ENCODE peak calls at places on chromosome 14, in nine cellular contexts. One of them, this sample, is unnamed.

GRCh38 chr14:36091096-36091495 is 85.4 kb downstream of the PTCSC3 start:
- DNase-seq in uterus: no peak
- DNase-seq in IMR-90: peak
- DNase-seq in psoas muscle: no peak
- DNase-seq in body of pancreas: peak
- DNase-seq in esophagus muscularis mucosa: no peak
- DNase-seq in ovary: no peak
- DNase-seq in pancreas: peak
- DNase-seq in breast epithelium: no peak
- DNase-seq in this sample: no peak

GRCh38 chr14:19771895-19772430 is 1.3 kb upstream of the OR4M1 start:
- DNase-seq in uterus: no peak
- DNase-seq in IMR-90: no peak
- DNase-seq in psoas muscle: no peak
- DNase-seq in body of pancreas: no peak
- DNase-seq in esophagus muscularis mucosa: no peak
- DNase-seq in ovary: no peak
- DNase-seq in pancreas: no peak
- DNase-seq in breast epithelium: no peak
- DNase-seq in this sample: no peak

GRCh38 chr14:40601063-40601462 is 1005.6 kb upstream of the LRFN5 start:
- DNase-seq in uterus: no peak
- DNase-seq in IMR-90: no peak
- DNase-seq in psoas muscle: no peak
- DNase-seq in body of pancreas: no peak
- DNase-seq in esophagus muscularis mucosa: no peak
- DNase-seq in ovary: no peak
- DNase-seq in pancreas: no peak
- DNase-seq in breast epithelium: no peak
- DNase-seq in this sample: no peak

GRCh38 chr14:103216399-103216798 is 93.1 kb downstream of the TNFAIP2 start:
- DNase-seq in uterus: no peak
- DNase-seq in IMR-90: no peak
- DNase-seq in psoas muscle: no peak
- DNase-seq in body of pancreas: no peak
- DNase-seq in esophagus muscularis mucosa: no peak
- DNase-seq in ovary: no peak
- DNase-seq in pancreas: no peak
- DNase-seq in breast epithelium: no peak
- DNase-seq in this sample: no peak

GRCh38 chr14:64772394-64772950 is 68.2 kb downstream of the PLEKHG3 start:
- DNase-seq in uterus: no peak
- DNase-seq in IMR-90: no peak
- DNase-seq in psoas muscle: no peak
- DNase-seq in body of pancreas: no peak
- DNase-seq in esophagus muscularis mucosa: no peak
- DNase-seq in ovary: no peak
- DNase-seq in pancreas: no peak
- DNase-seq in breast epithelium: no peak
- DNase-seq in this sample: no peak

GRCh38 chr14:97779140-97779539 is 982.0 kb downstream of the VRK1 start:
- DNase-seq in uterus: no peak
- DNase-seq in IMR-90: no peak
- DNase-seq in psoas muscle: no peak
- DNase-seq in body of pancreas: no peak
- DNase-seq in esophagus muscularis mucosa: no peak
- DNase-seq in ovary: no peak
- DNase-seq in pancreas: no peak
- DNase-seq in breast epithelium: no peak
- DNase-seq in this sample: no peak

GRCh38 chr14:66009104-66009503 is 477.1 kb upstream of the CCDC196 start:
- DNase-seq in uterus: no peak
- DNase-seq in IMR-90: peak
- DNase-seq in psoas muscle: no peak
- DNase-seq in body of pancreas: no peak
- DNase-seq in esophagus muscularis mucosa: no peak
- DNase-seq in ovary: no peak
- DNase-seq in pancreas: no peak
- DNase-seq in breast epithelium: no peak
- DNase-seq in this sample: no peak

GRCh38 chr14:76926521-76927251 is 100.5 kb downstream of the LRRC74A start:
- DNase-seq in uterus: peak
- DNase-seq in IMR-90: peak
- DNase-seq in psoas muscle: no peak
- DNase-seq in body of pancreas: no peak
- DNase-seq in esophagus muscularis mucosa: no peak
- DNase-seq in ovary: peak
- DNase-seq in pancreas: no peak
- DNase-seq in breast epithelium: no peak
- DNase-seq in this sample: peak

GRCh38 chr14:22613091-22613695 is 15.1 kb downstream of the ABHD4 start:
- DNase-seq in uterus: no peak
- DNase-seq in IMR-90: no peak
- DNase-seq in psoas muscle: no peak
- DNase-seq in body of pancreas: no peak
- DNase-seq in esophagus muscularis mucosa: no peak
- DNase-seq in ovary: no peak
- DNase-seq in pancreas: no peak
- DNase-seq in breast epithelium: no peak
- DNase-seq in this sample: no peak
- TF ChIP-seq CTCF in uterus: no peak
- TF ChIP-seq CTCF in IMR-90: peak
- TF ChIP-seq CTCF in psoas muscle: no peak
- TF ChIP-seq CTCF in body of pancreas: no peak
- TF ChIP-seq CTCF in esophagus muscularis mucosa: no peak
- TF ChIP-seq CTCF in ovary: no peak
- TF ChIP-seq CTCF in pancreas: no peak
- TF ChIP-seq CTCF in breast epithelium: no peak
- TF ChIP-seq CTCF in this sample: no peak

GRCh38 chr14:105883066-105884005 is 357.0 kb downstream of the TMEM121 start:
- DNase-seq in uterus: peak
- DNase-seq in IMR-90: no peak
- DNase-seq in psoas muscle: peak
- DNase-seq in body of pancreas: peak
- DNase-seq in esophagus muscularis mucosa: no peak
- DNase-seq in ovary: no peak
- DNase-seq in pancreas: no peak
- DNase-seq in breast epithelium: no peak
- DNase-seq in this sample: peak

GRCh38 chr14:105884808-105885281 is 358.5 kb downstream of the TMEM121 start:
- DNase-seq in uterus: peak
- DNase-seq in IMR-90: no peak
- DNase-seq in psoas muscle: no peak
- DNase-seq in body of pancreas: peak
- DNase-seq in esophagus muscularis mucosa: no peak
- DNase-seq in ovary: peak
- DNase-seq in pancreas: no peak
- DNase-seq in breast epithelium: no peak
- DNase-seq in this sample: no peak

GRCh38 chr14:105882626-105883025 is 356.2 kb downstream of the TMEM121 start:
- DNase-seq in uterus: peak
- DNase-seq in IMR-90: no peak
- DNase-seq in psoas muscle: peak
- DNase-seq in body of pancreas: no peak
- DNase-seq in esophagus muscularis mucosa: no peak
- DNase-seq in ovary: peak
- DNase-seq in pancreas: no peak
- DNase-seq in breast epithelium: no peak
- DNase-seq in this sample: peak

GRCh38 chr14:105888151-105888550 is 361.8 kb downstream of the TMEM121 start:
- DNase-seq in uterus: no peak
- DNase-seq in IMR-90: no peak
- DNase-seq in psoas muscle: peak
- DNase-seq in body of pancreas: no peak
- DNase-seq in esophagus muscularis mucosa: no peak
- DNase-seq in ovary: peak
- DNase-seq in pancreas: no peak
- DNase-seq in breast epithelium: no peak
- DNase-seq in this sample: no peak

GRCh38 chr14:105885561-105886320 is 359.4 kb downstream of the TMEM121 start:
- DNase-seq in uterus: peak
- DNase-seq in IMR-90: no peak
- DNase-seq in psoas muscle: peak
- DNase-seq in body of pancreas: peak
- DNase-seq in esophagus muscularis mucosa: no peak
- DNase-seq in ovary: peak
- DNase-seq in pancreas: no peak
- DNase-seq in breast epithelium: no peak
- DNase-seq in this sample: peak
- H3K27ac ChIP-seq in uterus: no peak
- H3K27ac ChIP-seq in IMR-90: no peak
- H3K27ac ChIP-seq in psoas muscle: no peak
- H3K27ac ChIP-seq in body of pancreas: no peak
- H3K27ac ChIP-seq in esophagus muscularis mucosa: no peak
- H3K27ac ChIP-seq in ovary: no peak
- H3K27ac ChIP-seq in pancreas: no peak
- H3K27ac ChIP-seq in breast epithelium: no peak
- H3K27ac ChIP-seq in this sample: no peak

GRCh38 chr14:92037989-92038388 is 1.9 kb downstream of the TRIP11 start:
- DNase-seq in uterus: no peak
- DNase-seq in IMR-90: peak
- DNase-seq in psoas muscle: no peak
- DNase-seq in body of pancreas: no peak
- DNase-seq in esophagus muscularis mucosa: peak
- DNase-seq in ovary: no peak
- DNase-seq in pancreas: no peak
- DNase-seq in breast epithelium: no peak
- DNase-seq in this sample: no peak

GRCh38 chr14:92039073-92039719 is 663 bp downstream of the TRIP11 start:
- DNase-seq in uterus: no peak
- DNase-seq in IMR-90: peak
- DNase-seq in psoas muscle: no peak
- DNase-seq in body of pancreas: no peak
- DNase-seq in esophagus muscularis mucosa: peak
- DNase-seq in ovary: peak
- DNase-seq in pancreas: no peak
- DNase-seq in breast epithelium: peak
- DNase-seq in this sample: no peak

GRCh38 chr14:92040431-92041040 is 677 bp upstream of the TRIP11 start:
- DNase-seq in uterus: no peak
- DNase-seq in IMR-90: peak
- DNase-seq in psoas muscle: no peak
- DNase-seq in body of pancreas: peak
- DNase-seq in esophagus muscularis mucosa: peak
- DNase-seq in ovary: no peak
- DNase-seq in pancreas: peak
- DNase-seq in breast epithelium: no peak
- DNase-seq in this sample: no peak

GRCh38 chr14:92041203-92041602 is 1.3 kb upstream of the TRIP11 start:
- DNase-seq in uterus: no peak
- DNase-seq in IMR-90: no peak
- DNase-seq in psoas muscle: no peak
- DNase-seq in body of pancreas: peak
- DNase-seq in esophagus muscularis mucosa: no peak
- DNase-seq in ovary: no peak
- DNase-seq in pancreas: no peak
- DNase-seq in breast epithelium: no peak
- DNase-seq in this sample: no peak

GRCh38 chr14:92039720-92040430 is at the start of gene TRIP11:
- DNase-seq in uterus: peak
- DNase-seq in IMR-90: peak
- DNase-seq in psoas muscle: peak
- DNase-seq in body of pancreas: peak
- DNase-seq in esophagus muscularis mucosa: peak
- DNase-seq in ovary: peak
- DNase-seq in pancreas: peak
- DNase-seq in breast epithelium: peak
- DNase-seq in this sample: peak
- TF ChIP-seq CTCF in uterus: peak
- TF ChIP-seq CTCF in IMR-90: no peak
- TF ChIP-seq CTCF in psoas muscle: no peak
- TF ChIP-seq CTCF in body of pancreas: peak
- TF ChIP-seq CTCF in esophagus muscularis mucosa: no peak
- TF ChIP-seq CTCF in ovary: no peak
- TF ChIP-seq CTCF in pancreas: no peak
- TF ChIP-seq CTCF in breast epithelium: no peak
- TF ChIP-seq CTCF in this sample: no peak

GRCh38 chr14:68936980-68937379 is 42.1 kb downstream of the ACTN1 start:
- DNase-seq in uterus: no peak
- DNase-seq in IMR-90: no peak
- DNase-seq in psoas muscle: no peak
- DNase-seq in body of pancreas: no peak
- DNase-seq in esophagus muscularis mucosa: no peak
- DNase-seq in ovary: no peak
- DNase-seq in pancreas: no peak
- DNase-seq in breast epithelium: no peak
- DNase-seq in this sample: no peak

GRCh38 chr14:68937790-68938514 is 41.1 kb downstream of the ACTN1 start:
- DNase-seq in uterus: peak
- DNase-seq in IMR-90: no peak
- DNase-seq in psoas muscle: no peak
- DNase-seq in body of pancreas: peak
- DNase-seq in esophagus muscularis mucosa: no peak
- DNase-seq in ovary: no peak
- DNase-seq in pancreas: peak
- DNase-seq in breast epithelium: peak
- DNase-seq in this sample: peak

GRCh38 chr14:68939424-68939892 is 39.6 kb downstream of the ACTN1 start:
- DNase-seq in uterus: no peak
- DNase-seq in IMR-90: no peak
- DNase-seq in psoas muscle: no peak
- DNase-seq in body of pancreas: no peak
- DNase-seq in esophagus muscularis mucosa: no peak
- DNase-seq in ovary: no peak
- DNase-seq in pancreas: no peak
- DNase-seq in breast epithelium: no peak
- DNase-seq in this sample: no peak

GRCh38 chr14:68939893-68940613 is 39.0 kb downstream of the ACTN1 start:
- DNase-seq in uterus: peak
- DNase-seq in IMR-90: peak
- DNase-seq in psoas muscle: peak
- DNase-seq in body of pancreas: peak
- DNase-seq in esophagus muscularis mucosa: no peak
- DNase-seq in ovary: peak
- DNase-seq in pancreas: peak
- DNase-seq in breast epithelium: peak
- DNase-seq in this sample: peak

DNA sequence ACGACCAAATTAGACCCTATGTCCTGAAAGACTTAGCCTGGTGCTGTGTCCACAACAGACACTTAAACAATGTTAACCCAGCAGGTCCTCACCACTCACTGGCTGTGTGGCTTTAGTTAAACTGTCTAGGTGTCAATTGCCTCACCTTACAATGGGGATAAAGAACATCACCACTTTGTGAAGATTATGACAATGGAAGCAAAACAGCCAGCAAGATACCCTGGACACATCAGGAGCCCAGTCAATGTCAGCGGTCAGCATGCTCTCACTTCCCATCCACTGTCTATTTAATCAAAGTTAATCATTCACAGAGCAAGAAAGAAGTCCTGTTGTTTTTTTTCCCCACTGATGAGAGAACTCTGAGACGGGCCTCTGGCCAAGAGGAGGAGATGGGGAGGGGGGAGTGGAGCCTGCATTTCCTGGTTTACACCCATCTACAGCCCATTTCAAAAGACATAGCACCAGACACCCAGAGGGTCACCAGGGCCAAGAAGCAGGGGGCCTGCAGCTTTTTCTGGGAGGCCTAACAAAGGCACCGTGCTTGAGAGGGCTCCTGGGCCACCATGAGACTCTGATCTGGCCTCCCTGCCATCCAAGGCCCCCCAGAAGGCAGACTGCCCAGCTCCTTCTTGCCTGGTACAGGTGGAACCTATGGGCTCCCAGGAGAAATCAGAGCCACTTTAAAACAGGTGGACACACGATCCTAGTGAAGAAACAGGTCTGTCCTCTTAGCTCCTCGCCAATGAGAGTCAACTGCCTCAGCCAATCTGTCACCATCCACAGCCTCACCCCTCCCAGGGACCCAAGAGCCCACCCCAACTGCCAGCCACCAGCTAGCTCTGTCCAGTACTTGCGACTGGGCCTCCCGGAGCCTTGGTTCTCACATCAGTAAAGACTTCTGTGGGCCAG is 40.3 kb downstream of the ACTN1 start:
- DNase-seq in uterus: peak
- DNase-seq in IMR-90: peak
- DNase-seq in psoas muscle: no peak
- DNase-seq in body of pancreas: peak
- DNase-seq in esophagus muscularis mucosa: no peak
- DNase-seq in ovary: no peak
- DNase-seq in pancreas: peak
- DNase-seq in breast epithelium: no peak
- DNase-seq in this sample: peak
- H3K27ac ChIP-seq in uterus: peak
- H3K27ac ChIP-seq in IMR-90: peak
- H3K27ac ChIP-seq in psoas muscle: peak
- H3K27ac ChIP-seq in body of pancreas: peak
- H3K27ac ChIP-seq in esophagus muscularis mucosa: peak
- H3K27ac ChIP-seq in ovary: peak
- H3K27ac ChIP-seq in pancreas: peak
- H3K27ac ChIP-seq in breast epithelium: peak
- H3K27ac ChIP-seq in this sample: peak

This sample was measured in left ventricle myocardium inferior.